ENCODE peak calls at places on chromosomes 12 and 14, in four cellular contexts. R, Z, C and M are unnamed samples.

GRCh38 chr14:31420013-31420318 is 384 bp downstream of the HEATR5A start:
- DNase-seq in R (peak; percentile 90), Z (peak; percentile 77), C (no peak), M (no peak)

GRCh38 chr14:103512701-103513611 is 9.7 kb downstream of the CKB start:
- DNase-seq in R (no peak), Z (peak; percentile 45), C (no peak), M (no peak)

GRCh38 chr12:6949063-6949594 is 2.0 kb upstream of the PTPN6 start:
- DNase-seq in R (no peak), Z (no peak), C (no peak), M (no peak)

GRCh38 chr12:54439521-54440255 is 20.6 kb upstream of the ITGA5 start:
- DNase-seq in R (peak; percentile 18), Z (peak; percentile 76), C (peak; percentile 38), M (no peak)

GRCh38 chr12:87467893-87468292 is 561.3 kb downstream of the C12orf50 start:
- DNase-seq in R (no peak), Z (peak; percentile 66), C (no peak), M (no peak)

GRCh38 chr12:83075471-83075870 is 388.8 kb downstream of the TMTC2 start:
- DNase-seq in R (no peak), Z (no peak), C (no peak), M (no peak)

GRCh38 chr12:100474617-100475016 is 951 bp downstream of the NR1H4 start:
- DNase-seq in R (no peak), Z (peak; percentile 6), C (no peak), M (no peak)

GRCh38 chr14:31880935-31881334 is 196.2 kb upstream of the ARHGAP5 start:
- DNase-seq in R (peak; percentile 64), Z (no peak), C (peak; percentile 12), M (no peak)

GRCh38 chr14:104595911-104596450 is 8.6 kb downstream of the TMEM179 start:
- DNase-seq in R (no peak), Z (no peak), C (no peak), M (no peak)

GRCh38 chr14:88492272-88493089 is 62.3 kb downstream of the PTPN21 start:
- DNase-seq in R (peak; percentile 65), Z (peak; percentile 93), C (peak; percentile 48), M (peak; percentile 59)

GRCh38 chr14:73788871-73789590 is 62.6 kb upstream of the PTGR2 start:
- DNase-seq in R (no peak), Z (no peak), C (no peak), M (no peak)

GRCh38 chr12:96383991-96384390 is 16.2 kb downstream of the CDK17 start:
- DNase-seq in R (no peak), Z (no peak), C (no peak), M (no peak)

DNA sequence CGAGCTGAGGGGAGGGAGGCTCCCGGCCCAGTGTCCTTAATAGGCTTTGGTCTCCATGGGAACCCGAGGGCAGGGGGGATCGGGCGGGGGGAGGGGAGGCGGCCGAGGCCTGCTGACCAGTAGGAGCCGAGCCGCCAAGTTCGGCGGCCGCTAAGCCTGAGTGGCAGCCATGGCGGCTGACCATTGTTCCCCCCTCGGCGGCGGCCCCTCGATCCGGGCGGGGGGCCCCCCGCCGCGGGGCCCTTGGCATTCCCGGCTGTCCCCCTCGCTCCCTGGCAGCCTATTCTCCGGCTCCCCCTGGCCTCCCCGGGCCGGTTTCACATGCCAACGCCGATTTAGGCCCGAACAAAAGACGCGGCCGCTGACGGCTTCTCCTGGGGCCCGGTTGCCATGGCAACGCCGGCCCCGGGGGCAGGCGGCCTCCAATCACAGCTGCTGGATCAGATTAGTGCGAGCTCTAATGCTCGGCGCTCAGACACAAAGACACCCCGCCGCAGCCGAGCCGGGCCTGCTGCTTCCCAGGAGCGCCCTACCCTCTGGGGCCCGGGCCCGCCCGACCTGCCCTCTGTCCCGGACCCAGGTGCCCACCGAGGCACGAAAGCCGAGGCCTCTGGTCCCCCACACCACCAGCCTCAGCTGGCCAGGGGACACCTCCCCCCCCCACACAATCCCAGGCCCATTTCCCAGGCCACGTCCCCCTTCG is 7.3 kb downstream of the MSI1 start:
- DNase-seq in R (no peak), Z (peak; percentile 97), C (no peak), M (no peak)
- TF ChIP-seq POLR2AphosphoS5 in R (no peak), Z (peak; percentile 40), C (no peak), M (no peak)

DNA sequence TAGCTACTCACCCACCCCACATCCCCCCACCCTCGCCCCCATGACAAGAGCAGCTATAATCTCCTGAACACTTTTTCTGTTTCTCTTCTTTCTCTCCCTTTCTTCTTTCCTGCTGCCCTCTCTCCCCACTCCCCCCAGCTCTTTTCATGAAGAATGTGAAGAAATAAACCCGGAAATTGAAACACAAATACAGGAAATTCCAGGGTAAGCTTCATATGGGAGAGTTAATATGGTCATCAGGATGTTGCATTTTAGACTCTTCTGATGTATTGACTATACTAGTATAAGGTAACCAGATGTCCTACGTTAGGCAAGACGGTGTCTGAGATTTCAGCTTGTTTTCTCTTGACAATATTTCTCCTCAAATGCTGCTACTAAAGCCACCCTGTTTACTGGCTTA is 41.6 kb upstream of the LRIG3 start:
- DNase-seq in R (no peak), Z (no peak), C (no peak), M (no peak)
- TF ChIP-seq REST in R (no peak), Z (no peak), C (no peak), M (no peak)

DNA sequence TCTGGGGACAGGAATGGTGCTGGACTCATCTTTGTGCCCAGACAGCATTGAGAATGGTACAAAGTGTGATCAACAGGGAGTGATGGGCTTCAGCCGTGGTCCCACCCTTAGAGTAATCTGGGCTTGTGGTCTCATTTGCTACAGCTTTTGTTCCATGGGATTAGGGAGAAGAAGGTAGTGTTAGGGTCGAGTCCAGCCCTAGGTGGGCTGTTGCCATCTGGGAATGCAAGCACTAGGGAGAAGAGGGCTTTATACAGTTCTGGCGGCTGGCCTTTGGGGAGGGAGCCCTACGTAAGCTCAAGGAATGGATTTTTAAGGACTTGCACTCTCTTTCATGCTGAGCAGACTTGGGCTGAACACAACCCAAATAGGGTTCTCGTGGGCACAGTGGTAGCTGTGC is 4.9 kb downstream of the PLEKHG3 start:
- DNase-seq in R (no peak), Z (no peak), C (no peak), M (no peak)
- H3K27ac ChIP-seq in R (no peak overlapping the region), Z (no peak overlapping the region), C (no peak overlapping the region), M (peak overlapping the region; percentile 89)

GRCh38 chr14:35224615-35225014 is 67.6 kb upstream of the PSMA6 start:
- DNase-seq in R (no peak), Z (no peak), C (no peak), M (no peak)
- TF ChIP-seq POLR2AphosphoS5 in R (no peak), Z (no peak), C (no peak), M (no peak)

GRCh38 chr12:111405856-111406473 is at the start of gene SH2B3:
- DNase-seq in R (no peak), Z (no peak), C (no peak), M (no peak)

GRCh38 chr12:111406474-111407370 is 999 bp downstream of the SH2B3 start:
- DNase-seq in R (no peak), Z (no peak), C (no peak), M (no peak)

GRCh38 chr12:111407371-111408115 is 1.8 kb downstream of the SH2B3 start:
- DNase-seq in R (no peak), Z (no peak), C (no peak), M (no peak)

GRCh38 chr12:111404362-111405148 is 1.2 kb upstream of the SH2B3 start:
- DNase-seq in R (peak; percentile 33), Z (peak; percentile 92), C (no peak), M (no peak)

GRCh38 chr12:111405149-111405855 is 421 bp upstream of the SH2B3 start:
- DNase-seq in R (peak; percentile 95), Z (peak; percentile 98), C (peak; percentile 87), M (peak; percentile 95)
- TF ChIP-seq REST in R (no peak), Z (no peak), C (no peak), M (no peak)

GRCh38 chr12:13343380-13343779 is 146.9 kb downstream of the EMP1 start:
- DNase-seq in R (no peak), Z (no peak), C (peak; percentile 36), M (no peak)
- H3K27ac ChIP-seq in R (no peak overlapping the region), Z (no peak overlapping the region), C (no peak overlapping the region), M (no peak overlapping the region)

GRCh38 chr14:76773188-76773885 is 12.1 kb downstream of the VASH1 start:
- DNase-seq in R (peak; percentile 41), Z (no peak), C (no peak), M (peak; percentile 49)
- TF ChIP-seq POLR2AphosphoS5 in R (no peak), Z (no peak), C (peak; percentile 18), M (no peak)

GRCh38 chr12:5573390-5573789 is 141.5 kb downstream of the NTF3 start:
- DNase-seq in R (no peak), Z (no peak), C (no peak), M (no peak)
- TF ChIP-seq REST in R (no peak), Z (peak; percentile 31), C (no peak), M (no peak)

GRCh38 chr12:49622501-49623141 is 740 bp upstream of the PRPF40B start:
- DNase-seq in R (no peak), Z (peak; percentile 64), C (no peak), M (peak; percentile 20)
- H3K27ac ChIP-seq in R (peak overlapping the region; percentile 65), Z (peak overlapping the region; percentile 90), C (peak overlapping the region; percentile 66), M (peak overlapping the region; percentile 34)